ENCODE peak calls at places on chromosome 6, in four cellular contexts. U, T, V and O are unnamed samples.
A peak's percentile ranks its signal among the peaks of the same experiment; 100 is the strongest.

GRCh38 chr6:7108196-7108963 is 619 bp downstream of the RREB1 start:
- DNase-seq in U (peak; percentile 47), T (peak; percentile 69), V (peak; percentile 74), O (no peak)

GRCh38 chr6:77455271-77455670 is 8.0 kb downstream of the HTR1B start:
- DNase-seq in U (no peak), T (peak; percentile 23), V (no peak), O (no peak)

GRCh38 chr6:45115696-45116095 is 212.4 kb upstream of the RUNX2 start:
- DNase-seq in U (peak; percentile 70), T (peak; percentile 60), V (no peak), O (no peak)

GRCh38 chr6:12403946-12404647 is 113.9 kb downstream of the EDN1 start:
- DNase-seq in U (peak; percentile 48), T (no peak), V (no peak), O (no peak)

GRCh38 chr6:137892271-137892708 is 25.2 kb downstream of the TNFAIP3 start:
- DNase-seq in U (peak; percentile 93), T (peak; percentile 54), V (no peak), O (no peak)

GRCh38 chr6:125154184-125155135 is 887 bp downstream of the TPD52L1 start:
- DNase-seq in U (peak; percentile 25), T (no peak), V (no peak), O (peak; percentile 87)

GRCh38 chr6:30914854-30915590 is 984 bp downstream of the VARS2 start:
- DNase-seq in U (no peak), T (no peak), V (peak; percentile 21), O (no peak)

GRCh38 chr6:150622941-150623874 is 23.5 kb downstream of the PLEKHG1 start:
- DNase-seq in U (no peak), T (no peak), V (peak; percentile 31), O (no peak)

GRCh38 chr6:168035098-168035660 is 37.7 kb downstream of the KIF25 start:
- DNase-seq in U (peak; percentile 53), T (peak; percentile 94), V (no peak), O (no peak)

GRCh38 chr6:125781307-125781868 is 9.4 kb upstream of the NCOA7 start:
- DNase-seq in U (peak; percentile 48), T (peak; percentile 30), V (no peak), O (no peak)

GRCh38 chr6:135537782-135538301 is 40.3 kb upstream of the AHI1 start:
- DNase-seq in U (peak; percentile 87), T (peak; percentile 75), V (no peak), O (no peak)

GRCh38 chr6:24950210-24950941 is 14.6 kb upstream of the RIPOR2 start:
- DNase-seq in U (no peak), T (no peak), V (no peak), O (no peak)

GRCh38 chr6:155436981-155437749 is 18.5 kb downstream of the NOX3 start:
- DNase-seq in U (peak; percentile 33), T (peak; percentile 42), V (no peak), O (peak; percentile 7)

GRCh38 chr6:37988696-37989095 is 169.2 kb downstream of the ZFAND3 start:
- DNase-seq in U (no peak), T (no peak), V (no peak), O (no peak)

GRCh38 chr6:46862381-46862780 is 59.4 kb downstream of the ADGRF5 start:
- DNase-seq in U (no peak), T (no peak), V (no peak), O (no peak)

GRCh38 chr6:127539292-127539691 is 20.2 kb upstream of the MTCL3 start:
- DNase-seq in U (peak; percentile 50), T (peak; percentile 48), V (peak; percentile 38), O (no peak)

GRCh38 chr6:166903500-166903899 is 52.9 kb downstream of the RNASET2 start:
- DNase-seq in U (no peak), T (no peak), V (no peak), O (no peak)

GRCh38 chr6:21666200-21666671 is 72.7 kb downstream of the SOX4 start:
- DNase-seq in U (no peak), T (peak; percentile 24), V (peak; percentile 16), O (no peak)

GRCh38 chr6:90098025-90098474 is 198.6 kb downstream of the BACH2 start:
- DNase-seq in U (peak; percentile 93), T (peak; percentile 95), V (peak; percentile 84), O (no peak)

GRCh38 chr6:42511803-42512422 is 51.9 kb upstream of the UBR2 start:
- DNase-seq in U (peak; percentile 82), T (peak; percentile 46), V (no peak), O (no peak)

GRCh38 chr6:36235309-36235708 is 34.6 kb upstream of the PNPLA1 start:
- DNase-seq in U (no peak), T (no peak), V (no peak), O (no peak)

DNA sequence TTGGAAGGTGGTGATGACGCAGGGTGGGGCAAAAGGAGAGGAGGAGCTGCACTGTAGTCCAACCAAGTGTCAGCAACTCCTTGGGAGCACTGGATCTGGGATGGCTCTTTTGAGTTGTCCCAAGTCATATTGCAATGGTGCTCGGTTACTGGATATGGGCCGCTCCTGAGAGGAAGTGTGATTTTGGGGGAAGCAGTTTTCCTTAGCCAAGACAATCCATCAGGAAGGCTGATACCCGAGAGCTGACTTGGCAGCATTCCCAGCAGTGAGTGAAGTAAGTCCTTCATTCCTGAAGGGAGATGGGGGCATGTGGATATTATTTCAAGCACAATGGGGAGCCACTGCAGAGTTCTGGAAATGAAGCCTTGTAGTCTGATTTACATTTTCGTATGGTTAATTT is 354.1 kb downstream of the RFPL4B start:
- DNase-seq in U (peak; percentile 39), T (peak; percentile 59), V (no peak), O (no peak)
- H3K4me3 ChIP-seq in U (no peak overlapping the region), T (no peak overlapping the region), V (no peak overlapping the region), O (no peak overlapping the region)

GRCh38 chr6:158174514-158174913 is 6.4 kb downstream of the GTF2H5 start:
- DNase-seq in U (peak; percentile 94), T (peak; percentile 94), V (no peak), O (no peak)

GRCh38 chr6:158172001-158172400 is 3.9 kb downstream of the GTF2H5 start:
- DNase-seq in U (no peak), T (no peak), V (no peak), O (no peak)

GRCh38 chr6:158168054-158168303 is at the start of gene SERAC1:
- DNase-seq in U (no peak), T (no peak), V (no peak), O (no peak)

GRCh38 chr6:158174024-158174423 is 5.9 kb downstream of the GTF2H5 start:
- DNase-seq in U (no peak), T (no peak), V (no peak), O (no peak)

DNA sequence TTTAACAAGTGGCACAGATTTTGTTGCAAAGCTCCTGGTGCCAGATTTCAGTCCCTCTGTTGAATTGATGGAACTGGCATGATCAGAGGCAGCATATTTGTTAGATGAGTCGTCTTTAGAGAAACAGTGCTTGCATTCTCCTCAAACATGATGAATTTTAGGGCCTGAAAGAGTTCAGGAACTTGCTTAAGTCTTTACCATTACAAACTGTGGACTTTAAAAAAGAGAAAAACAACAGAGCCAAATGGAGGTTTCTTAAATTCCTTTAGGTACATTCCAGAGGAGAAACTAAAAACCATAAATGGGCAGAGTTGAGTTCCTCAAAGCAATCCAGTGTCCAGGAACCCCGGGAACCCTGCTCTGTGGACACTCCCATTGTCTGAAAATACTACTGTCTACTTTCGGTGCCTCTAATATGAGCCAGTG is 2.5 kb downstream of the GTF2H5 start:
- DNase-seq in U (peak; percentile 82), T (peak; percentile 84), V (no peak), O (no peak)
- TF ChIP-seq CTCF in U (no peak), T (no peak), V (no peak), O (no peak)

DNA sequence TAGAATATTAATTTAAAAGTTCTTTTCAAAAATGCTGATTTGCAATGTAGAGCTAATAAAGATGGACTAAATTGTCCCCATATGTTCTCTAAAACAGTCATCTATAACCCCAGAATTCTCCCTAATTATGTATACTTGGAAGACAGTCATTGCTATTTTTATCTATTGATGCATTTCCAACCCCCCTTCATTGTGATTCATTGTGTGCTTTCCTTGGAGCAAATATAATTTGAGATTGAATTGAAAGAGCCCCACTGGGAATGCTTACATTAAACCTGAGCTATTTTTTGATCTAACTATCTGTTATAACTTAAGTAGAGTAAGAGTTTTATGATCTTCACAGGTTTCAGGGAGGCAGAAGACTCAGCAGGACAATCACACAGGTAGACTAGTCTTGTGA is 73.6 kb upstream of the PTCHD4 start:
- DNase-seq in U (peak; percentile 77), T (no peak), V (no peak), O (no peak)
- H3K4me3 ChIP-seq in U (no peak overlapping the region), T (no peak overlapping the region), V (no peak overlapping the region), O (no peak overlapping the region)

GRCh38 chr6:39911513-39912125 is 22.6 kb downstream of the MOCS1 start:
- DNase-seq in U (no peak), T (no peak), V (no peak), O (no peak)
- TF ChIP-seq CTCF in U (no peak), T (no peak), V (no peak), O (no peak)

GRCh38 chr6:16721977-16722376 is 39.3 kb downstream of the ATXN1 start:
- DNase-seq in U (no peak), T (peak; percentile 71), V (no peak), O (no peak)

GRCh38 chr6:16720861-16721260 is 40.4 kb downstream of the ATXN1 start:
- DNase-seq in U (no peak), T (no peak), V (no peak), O (no peak)

GRCh38 chr6:16725145-16725864 is 36.0 kb downstream of the ATXN1 start:
- DNase-seq in U (peak; percentile 82), T (peak; percentile 82), V (peak; percentile 77), O (no peak)

GRCh38 chr6:16722616-16723015 is 38.6 kb downstream of the ATXN1 start:
- DNase-seq in U (no peak), T (no peak), V (no peak), O (no peak)

GRCh38 chr6:16723833-16724232 is 37.4 kb downstream of the ATXN1 start:
- DNase-seq in U (peak; percentile 96), T (peak; percentile 91), V (peak; percentile 38), O (no peak)
- H3K4me3 ChIP-seq in U (no peak overlapping the region), T (no peak overlapping the region), V (no peak overlapping the region), O (no peak overlapping the region)

GRCh38 chr6:85115876-85116275 is 334.0 kb upstream of the NT5E start:
- DNase-seq in U (no peak), T (no peak), V (no peak), O (no peak)

GRCh38 chr6:85114583-85114939 is 335.3 kb upstream of the NT5E start:
- DNase-seq in U (no peak), T (no peak), V (no peak), O (no peak)

GRCh38 chr6:85112540-85112939 is 337.3 kb upstream of the NT5E start:
- DNase-seq in U (no peak), T (no peak), V (no peak), O (no peak)

GRCh38 chr6:85116475-85116874 is 333.4 kb upstream of the NT5E start:
- DNase-seq in U (no peak), T (no peak), V (no peak), O (no peak)

GRCh38 chr6:85113934-85114582 is 335.8 kb upstream of the NT5E start:
- DNase-seq in U (peak; percentile 71), T (peak; percentile 89), V (no peak), O (no peak)
- TF ChIP-seq CTCF in U (no peak), T (no peak), V (no peak), O (peak; percentile 13)